ENCODE peak calls at places on chromosome 10, in five cellular contexts. A is nucleus accumbens, T is KBM-7, W is astrocyte of the spinal cord, B is GM03348. D is an unnamed sample.

GRCh38 chr10:124577651-124578050 is 116.0 kb downstream of the LHPP start:
- DNase-seq in A (no peak), T (no peak), W (no peak), B (no peak), D (no peak)

GRCh38 chr10:43817368-43817767 is 168.7 kb upstream of the ZNF32 start:
- DNase-seq in A (no peak), T (no peak), W (peak; percentile 27), B (peak; percentile 49), D (no peak)

GRCh38 chr10:130801784-130802183 is 509.7 kb downstream of the TCERG1L start:
- DNase-seq in A (no peak), T (no peak), W (no peak), B (no peak), D (no peak)

GRCh38 chr10:74750848-74751274 is 75.5 kb upstream of the KAT6B start:
- DNase-seq in A (no peak), T (no peak), W (no peak), B (no peak), D (no peak)

GRCh38 chr10:4013651-4014085 is 228.7 kb upstream of the KLF6 start:
- DNase-seq in A (no peak), T (no peak), W (no peak), B (no peak), D (no peak)

GRCh38 chr10:35152992-35153391 is 26.3 kb downstream of the CREM start:
- DNase-seq in A (no peak), T (no peak), W (no peak), B (no peak), D (no peak)

GRCh38 chr10:132421377-132422168 is 24.6 kb downstream of the PWWP2B start:
- DNase-seq in A (no peak), T (peak; percentile 80), W (no peak), B (peak; percentile 94), D (no peak)

GRCh38 chr10:30639946-30640786 is 10.6 kb upstream of the LYZL2 start:
- DNase-seq in A (no peak), T (peak; percentile 58), W (peak; percentile 72), B (peak; percentile 72), D (no peak)

GRCh38 chr10:77713506-77714280 is 76.1 kb upstream of the KCNMA1 start:
- DNase-seq in A (no peak), T (no peak), W (peak; percentile 29), B (peak; percentile 35), D (no peak)

GRCh38 chr10:95988702-95989101 is 54.7 kb upstream of the CCNJ start:
- DNase-seq in A (no peak), T (peak; percentile 30), W (no peak), B (no peak), D (no peak)

GRCh38 chr10:80186364-80187012 is 18.8 kb downstream of the ANXA11 start:
- DNase-seq in A (no peak), T (no peak), W (no peak), B (no peak), D (no peak)

GRCh38 chr10:8600192-8600591 is 545.7 kb downstream of the GATA3 start:
- DNase-seq in A (no peak), T (no peak), W (no peak), B (no peak), D (no peak)

D was measured in T-helper 9 cell.